ENCODE peak calls at places on chromosomes 4 and X, in ten cellular contexts. N is psoas muscle; K is left ventricle myocardium inferior; M is left lung; G is thyroid gland; F is SK-N-SH; R is neuronal stem cell; I is heart right ventricle; A is naive thymus-derived CD4-positive, alpha-beta T cell; W is SK-N-MC. H is an unnamed sample.

GRCh38 chrX:123797543-123798447 is 62.1 kb upstream of the XIAP start:
- DNase-seq in N (no peak), K (no peak), M (no peak), G (no peak), F (no peak), R (no peak), I (no peak), A (no peak), W (no peak), H (no peak)

GRCh38 chr4:62275470-62275869 is 1075.3 kb downstream of the ADGRL3 start:
- DNase-seq in N (no peak), K (no peak), M (no peak), G (no peak), F (no peak), R (no peak), I (no peak), A (no peak), W (no peak), H (no peak)

GRCh38 chrX:125132274-125132673 is 187.4 kb upstream of the TEX13C start:
- DNase-seq in N (no peak), K (no peak), M (no peak), G (no peak), F (peak), R (no peak), I (no peak), A (peak), W (peak), H (no peak)

GRCh38 chr4:82043081-82043808 is 330.5 kb downstream of the HNRNPD start:
- DNase-seq in N (no peak), K (no peak), M (no peak), G (peak), F (no peak), R (no peak), I (no peak), A (no peak), W (no peak), H (peak)

GRCh38 chrX:40130207-40130606 is 32.4 kb upstream of the BCOR start:
- DNase-seq in N (peak), K (no peak), M (no peak), G (no peak), F (no peak), R (no peak), I (no peak), A (no peak), W (no peak), H (no peak)

GRCh38 chr4:11470709-11471441 is 42.2 kb upstream of the HS3ST1 start:
- DNase-seq in N (no peak), K (no peak), M (no peak), G (no peak), F (no peak), R (no peak), I (no peak), A (no peak), W (no peak), H (no peak)

GRCh38 chrX:10744011-10744410 is 123.6 kb upstream of the MID1 start:
- DNase-seq in N (no peak), K (no peak), M (no peak), G (no peak), F (peak), R (no peak), I (no peak), A (no peak), W (no peak), H (no peak)

GRCh38 chrX:63963382-63963781 is 178.4 kb upstream of the ARHGEF9 start:
- DNase-seq in N (no peak), K (no peak), M (no peak), G (no peak), F (no peak), R (no peak), I (peak), A (no peak), W (no peak), H (no peak)

GRCh38 chr4:46270986-46271596 is 118.8 kb downstream of the GABRA2 start:
- DNase-seq in N (no peak), K (no peak), M (no peak), G (no peak), F (peak), R (no peak), I (no peak), A (no peak), W (no peak), H (peak)

GRCh38 chr4:65422109-65422508 is 248.2 kb downstream of the EPHA5 start:
- DNase-seq in N (no peak), K (no peak), M (no peak), G (no peak), F (no peak), R (no peak), I (no peak), A (no peak), W (no peak), H (no peak)

GRCh38 chrX:45056428-45057145 is 144.1 kb downstream of the DIPK2B start:
- DNase-seq in N (no peak), K (no peak), M (no peak), G (no peak), F (no peak), R (no peak), I (no peak), A (no peak), W (no peak), H (no peak)

GRCh38 chr4:157221426-157221894 is 932 bp downstream of the GRIA2 start:
- DNase-seq in N (no peak), K (no peak), M (no peak), G (no peak), F (peak), R (no peak), I (no peak), A (no peak), W (no peak), H (no peak)

GRCh38 chrX:54492340-54492739 is 3.7 kb downstream of the FGD1 start:
- DNase-seq in N (peak), K (no peak), M (peak), G (peak), F (no peak), R (no peak), I (no peak), A (no peak), W (no peak), H (no peak)

GRCh38 chrX:21153503-21153902 is 220.7 kb upstream of the CNKSR2 start:
- DNase-seq in N (no peak), K (peak), M (no peak), G (peak), F (no peak), R (no peak), I (peak), A (no peak), W (no peak), H (no peak)

GRCh38 chr4:7444731-7445130 is 10.0 kb upstream of the PSAPL1 start:
- DNase-seq in N (no peak), K (no peak), M (peak), G (no peak), F (no peak), R (no peak), I (no peak), A (no peak), W (no peak), H (peak)

GRCh38 chr4:149441338-149441737 is 374.3 kb downstream of the IQCM start:
- DNase-seq in N (no peak), K (no peak), M (no peak), G (no peak), F (no peak), R (no peak), I (no peak), A (no peak), W (peak), H (no peak)

GRCh38 chr4:68304731-68305130 is 45.2 kb downstream of the YTHDC1 start:
- DNase-seq in N (no peak), K (no peak), M (no peak), G (no peak), F (no peak), R (no peak), I (no peak), A (no peak), W (no peak), H (no peak)

GRCh38 chr4:184896868-184897715 is 71.3 kb upstream of the ACSL1 start:
- DNase-seq in N (no peak), K (peak), M (peak), G (no peak), F (no peak), R (no peak), I (no peak), A (no peak), W (no peak), H (no peak)

GRCh38 chr4:184100297-184100885 is 117.3 kb downstream of the ENPP6 start:
- DNase-seq in N (peak), K (peak), M (peak), G (peak), F (peak), R (peak), I (peak), A (no peak), W (no peak), H (peak)

GRCh38 chrX:67613366-67613765 is 69.5 kb downstream of the AR start:
- DNase-seq in N (no peak), K (no peak), M (no peak), G (no peak), F (no peak), R (no peak), I (no peak), A (no peak), W (no peak), H (no peak)

GRCh38 chr4:76016383-76016782 is 6.9 kb downstream of the CXCL10 start:
- DNase-seq in N (no peak), K (no peak), M (no peak), G (no peak), F (no peak), R (no peak), I (no peak), A (no peak), W (no peak), H (no peak)

GRCh38 chrX:152652060-152652459 is 14.4 kb downstream of the GABRQ start:
- DNase-seq in N (no peak), K (no peak), M (no peak), G (no peak), F (no peak), R (no peak), I (no peak), A (no peak), W (no peak), H (no peak)

GRCh38 chr4:37014584-37014983 is 230.0 kb upstream of the NWD2 start:
- DNase-seq in N (no peak), K (no peak), M (no peak), G (no peak), F (no peak), R (no peak), I (no peak), A (no peak), W (no peak), H (no peak)

GRCh38 chr4:630661-631060 is 5.3 kb downstream of the PDE6B start:
- DNase-seq in N (no peak), K (peak), M (peak), G (no peak), F (no peak), R (no peak), I (no peak), A (no peak), W (no peak), H (no peak)

GRCh38 chr4:123866796-123867195 is 470.2 kb downstream of the SPRY1 start:
- DNase-seq in N (no peak), K (no peak), M (no peak), G (no peak), F (no peak), R (no peak), I (no peak), A (no peak), W (no peak), H (no peak)

GRCh38 chr4:40564004-40564403 is 65.7 kb downstream of the RBM47 start:
- DNase-seq in N (no peak), K (no peak), M (no peak), G (no peak), F (no peak), R (no peak), I (peak), A (no peak), W (no peak), H (no peak)

GRCh38 chr4:139913398-139913990 is 240.5 kb downstream of the MAML3 start:
- DNase-seq in N (no peak), K (no peak), M (no peak), G (no peak), F (no peak), R (no peak), I (no peak), A (no peak), W (no peak), H (peak)

GRCh38 chrX:118644378-118644777 is 83.0 kb upstream of the IL13RA1 start:
- DNase-seq in N (no peak), K (no peak), M (no peak), G (no peak), F (peak), R (no peak), I (peak), A (no peak), W (no peak), H (no peak)

GRCh38 chr4:99855677-99856076 is 38.5 kb downstream of the LAMTOR3 start:
- DNase-seq in N (no peak), K (no peak), M (no peak), G (no peak), F (no peak), R (no peak), I (no peak), A (no peak), W (no peak), H (no peak)

GRCh38 chr4:10026485-10026884 is 5.2 kb upstream of the SLC2A9 start:
- DNase-seq in N (no peak), K (no peak), M (no peak), G (no peak), F (no peak), R (no peak), I (no peak), A (no peak), W (no peak), H (no peak)

GRCh38 chrX:44908198-44908597 is 35.2 kb downstream of the KDM6A start:
- DNase-seq in N (no peak), K (no peak), M (no peak), G (no peak), F (no peak), R (no peak), I (no peak), A (no peak), W (no peak), H (no peak)

GRCh38 chr4:70196855-70197254 is 1.3 kb downstream of the ODAM start:
- DNase-seq in N (no peak), K (no peak), M (no peak), G (no peak), F (no peak), R (no peak), I (no peak), A (no peak), W (no peak), H (no peak)

GRCh38 chrX:67612231-67612630 is 68.4 kb downstream of the AR start:
- DNase-seq in N (no peak), K (no peak), M (no peak), G (no peak), F (no peak), R (no peak), I (no peak), A (no peak), W (no peak), H (no peak)

GRCh38 chr4:147492301-147492700 is 11.4 kb downstream of the EDNRA start:
- DNase-seq in N (no peak), K (no peak), M (no peak), G (no peak), F (no peak), R (no peak), I (no peak), A (no peak), W (no peak), H (no peak)

GRCh38 chr4:20084488-20084887 is 167.2 kb upstream of the SLIT2 start:
- DNase-seq in N (no peak), K (no peak), M (no peak), G (no peak), F (no peak), R (no peak), I (no peak), A (no peak), W (no peak), H (no peak)

GRCh38 chr4:2313366-2313765 is 51.5 kb upstream of the MXD4 start:
- DNase-seq in N (no peak), K (no peak), M (no peak), G (no peak), F (no peak), R (no peak), I (no peak), A (no peak), W (no peak), H (no peak)

DNA sequence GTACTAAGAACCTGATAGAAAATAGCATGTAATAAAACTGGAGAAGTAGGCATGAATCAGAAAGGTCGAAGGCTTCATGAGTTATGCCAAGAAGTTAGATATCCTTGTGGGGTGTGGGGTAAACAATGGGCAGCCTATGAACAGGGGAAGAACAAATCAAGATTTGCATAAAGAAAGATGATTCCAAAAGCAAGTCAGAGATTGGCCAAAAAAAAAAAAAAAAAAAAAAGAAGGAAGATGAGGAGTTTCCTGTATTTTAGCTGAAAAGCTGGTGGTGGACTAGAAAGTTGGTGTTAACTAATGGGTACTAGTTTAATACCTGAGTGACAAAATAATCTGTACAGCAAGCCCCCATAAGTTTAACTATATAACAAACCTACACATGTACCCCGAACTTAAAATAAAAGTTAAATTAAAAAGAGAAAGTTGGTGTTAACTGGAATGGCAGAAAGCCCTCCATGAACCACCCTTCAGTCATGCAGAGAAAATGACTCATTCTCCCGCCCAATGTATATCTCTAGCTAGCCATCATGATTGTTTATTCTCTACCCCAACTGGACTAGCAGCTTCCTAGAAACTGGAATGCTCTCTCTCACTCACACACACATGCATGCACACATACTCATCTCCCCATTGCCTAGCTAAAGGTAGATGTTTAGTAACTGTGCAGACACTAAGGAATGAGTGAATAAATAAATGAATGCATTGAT is 41.7 kb downstream of the ATP11C start:
- DNase-seq in N (no peak), K (no peak), M (no peak), G (no peak), F (no peak), R (no peak), I (no peak), A (no peak), W (no peak), H (no peak)
- H3K27ac ChIP-seq in N (no peak), K (no peak), M (no peak), G (no peak), F (no peak), R (no peak), I (no peak), A (no peak), W (no peak), H (no peak)

DNA sequence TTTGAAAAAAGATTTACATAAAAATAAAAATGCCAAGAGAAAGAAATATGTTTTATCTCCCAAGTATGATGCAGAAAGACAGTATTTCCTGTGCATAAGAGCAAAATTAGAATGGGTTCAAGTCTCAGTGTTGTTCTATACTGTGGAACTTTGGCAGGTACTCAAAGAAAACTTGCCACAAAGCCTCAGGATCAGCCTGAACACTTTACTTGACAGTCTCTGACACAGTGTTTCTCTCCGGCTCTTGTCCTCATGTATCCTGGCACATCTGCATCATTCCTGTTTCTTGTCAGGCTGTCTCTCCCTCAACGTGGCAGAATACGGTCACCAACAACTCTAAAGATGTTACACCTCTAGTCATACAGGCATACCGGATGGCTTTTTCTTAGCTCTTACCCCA is 273.7 kb downstream of the ARHGAP24 start:
- DNase-seq in N (no peak), K (no peak), M (no peak), G (no peak), F (no peak), R (no peak), I (no peak), A (no peak), W (peak), H (no peak)
- H3K27ac ChIP-seq in N (no peak), K (no peak), M (no peak), G (no peak), F (no peak), R (no peak), I (no peak), A (no peak), W (no peak), H (no peak)

DNA sequence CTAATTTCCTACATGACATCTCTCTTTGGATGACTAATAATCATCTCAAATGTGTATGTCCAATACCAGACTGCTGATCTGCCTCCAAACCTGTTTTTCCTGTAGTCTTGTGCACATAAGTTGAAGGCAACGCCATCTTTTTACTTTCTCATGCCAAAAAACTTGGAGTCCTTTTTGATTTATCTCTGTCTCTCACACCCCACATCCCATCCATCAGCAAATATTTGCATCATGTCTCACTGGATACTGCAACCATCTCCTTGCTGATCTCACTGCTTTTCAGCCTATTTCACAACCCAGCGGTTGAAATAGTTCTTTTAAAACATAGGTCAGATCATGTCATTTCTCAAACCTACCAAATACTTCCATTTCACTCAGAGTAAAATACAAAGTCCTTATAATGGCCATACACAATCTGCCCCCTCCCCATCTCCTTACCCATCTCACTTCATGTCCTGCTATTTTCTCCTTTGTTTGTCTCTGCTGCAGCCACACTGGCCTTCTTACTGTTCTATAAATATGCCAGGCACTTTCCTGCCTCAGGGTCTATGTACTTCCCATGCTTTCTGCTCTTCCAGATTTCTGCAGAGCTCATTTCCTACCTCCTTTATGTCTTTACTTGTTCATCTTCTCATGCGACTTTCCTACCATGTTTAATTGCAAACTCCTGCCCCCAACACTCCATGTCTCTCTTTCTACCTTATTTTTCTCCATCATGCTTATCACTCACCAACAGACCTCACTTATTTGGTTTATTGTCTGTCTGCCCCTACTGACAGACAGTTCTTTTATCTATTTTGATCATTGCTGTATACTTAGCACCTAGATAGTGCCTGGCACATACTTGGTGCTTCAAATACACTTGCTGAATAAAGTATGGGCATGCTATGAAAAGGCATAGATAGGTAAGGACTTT is 98.8 kb downstream of the ANXA3 start:
- DNase-seq in N (no peak), K (no peak), M (no peak), G (no peak), F (no peak), R (no peak), I (no peak), A (no peak), W (no peak), H (no peak)
- H3K27ac ChIP-seq in N (no peak), K (peak), M (peak), G (no peak), F (no peak), R (no peak), I (no peak), A (no peak), W (peak), H (no peak)

DNA sequence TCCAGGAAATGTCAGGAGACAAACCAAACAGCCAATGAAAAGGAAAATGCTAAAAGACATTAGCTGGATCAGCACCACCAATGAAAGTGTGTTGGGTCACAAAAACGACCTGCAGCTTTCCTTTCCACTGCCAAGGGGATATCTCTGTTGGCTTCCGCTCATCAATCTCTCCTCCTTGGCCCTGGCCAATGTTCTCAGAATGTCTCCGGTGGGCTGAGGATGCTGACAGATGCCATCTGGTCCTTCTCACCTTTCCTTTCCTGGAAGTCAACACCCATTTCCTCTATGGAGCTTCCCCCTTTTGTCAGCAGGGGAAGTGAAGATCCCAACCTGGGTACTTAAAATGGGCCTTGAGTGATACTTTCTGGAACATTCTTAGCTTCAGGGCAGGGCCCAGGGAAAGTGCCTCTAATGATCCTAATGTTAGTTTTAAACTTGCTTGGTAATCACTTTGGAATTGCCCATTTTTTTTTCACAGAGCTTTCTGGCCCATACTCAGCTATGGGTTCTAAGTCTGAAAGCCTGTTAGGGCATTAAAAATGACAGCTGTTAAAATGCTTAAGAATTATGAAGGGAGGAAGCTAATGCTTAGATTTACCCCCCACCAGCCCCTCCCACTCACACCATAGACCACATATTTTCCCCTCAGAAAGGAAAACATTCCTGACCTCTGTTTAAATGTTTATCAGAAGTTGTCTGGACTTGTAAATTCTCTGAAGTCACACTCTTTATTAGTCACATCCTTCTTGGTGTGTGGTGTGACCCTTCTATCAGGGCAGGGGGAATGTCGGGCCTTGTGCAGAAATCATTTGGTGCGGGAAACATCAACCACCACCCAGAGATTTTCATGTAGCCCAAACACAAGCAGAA is 29.2 kb downstream of the IGFBP7 start:
- DNase-seq in N (no peak), K (no peak), M (no peak), G (no peak), F (no peak), R (no peak), I (no peak), A (no peak), W (no peak), H (no peak)
- H3K27ac ChIP-seq in N (peak), K (peak), M (peak), G (peak), F (peak), R (no peak), I (peak), A (no peak), W (no peak), H (no peak)